ENCODE peak calls at places on chromosomes 1 and 21, in five cellular contexts. W is A549, D is GM12878, C is K562, T is HepG2. L is an unnamed sample.

GRCh38 chr1:176876966-176877515 is 287.5 kb downstream of the ASTN1 start:
- DNase-seq in W (no peak), D (no peak), C (peak), T (no peak), L (no peak)

GRCh38 chr1:159465191-159465603 is 25.7 kb downstream of the OR10J1 start:
- DNase-seq in W (no peak), D (no peak), C (no peak), T (no peak), L (no peak)

GRCh38 chr21:37704751-37705150 is 211.5 kb downstream of the KCNJ6 start:
- DNase-seq in W (no peak), D (no peak), C (no peak), T (no peak), L (no peak)

GRCh38 chr1:234769284-234769998 is 159.5 kb upstream of the IRF2BP2 start:
- DNase-seq in W (no peak), D (no peak), C (no peak), T (no peak), L (no peak)

GRCh38 chr21:45576838-45577737 is 34.8 kb upstream of the SLC19A1 start:
- DNase-seq in W (no peak), D (no peak), C (no peak), T (no peak), L (no peak)

GRCh38 chr1:183291802-183292515 is 105.9 kb downstream of the LAMC2 start:
- DNase-seq in W (no peak), D (no peak), C (no peak), T (no peak), L (no peak)

GRCh38 chr21:36640260-36641244 is 58.4 kb upstream of the SIM2 start:
- DNase-seq in W (no peak), D (no peak), C (no peak), T (no peak), L (peak)

GRCh38 chr1:181089017-181089776 is 697 bp downstream of the IER5 start:
- DNase-seq in W (no peak), D (no peak), C (peak), T (no peak), L (peak)

GRCh38 chr1:100703716-100704115 is 15.8 kb upstream of the VCAM1 start:
- DNase-seq in W (no peak), D (no peak), C (no peak), T (no peak), L (no peak)

GRCh38 chr1:54334996-54335395 is 71.2 kb downstream of the SSBP3 start:
- DNase-seq in W (no peak), D (no peak), C (no peak), T (no peak), L (no peak)

GRCh38 chr1:248810727-248811513 is 14.8 kb downstream of the SH3BP5L start:
- DNase-seq in W (no peak), D (no peak), C (no peak), T (no peak), L (peak)

GRCh38 chr1:246427611-246428010 is 79.5 kb downstream of the SMYD3 start:
- DNase-seq in W (no peak), D (no peak), C (no peak), T (no peak), L (peak)

GRCh38 chr1:246434335-246434734 is 72.7 kb downstream of the SMYD3 start:
- DNase-seq in W (no peak), D (no peak), C (no peak), T (no peak), L (no peak)

GRCh38 chr1:246425895-246426294 is 81.2 kb downstream of the SMYD3 start:
- DNase-seq in W (no peak), D (no peak), C (no peak), T (no peak), L (no peak)

GRCh38 chr1:246425139-246425794 is 81.8 kb downstream of the SMYD3 start:
- DNase-seq in W (no peak), D (no peak), C (peak), T (no peak), L (no peak)

DNA sequence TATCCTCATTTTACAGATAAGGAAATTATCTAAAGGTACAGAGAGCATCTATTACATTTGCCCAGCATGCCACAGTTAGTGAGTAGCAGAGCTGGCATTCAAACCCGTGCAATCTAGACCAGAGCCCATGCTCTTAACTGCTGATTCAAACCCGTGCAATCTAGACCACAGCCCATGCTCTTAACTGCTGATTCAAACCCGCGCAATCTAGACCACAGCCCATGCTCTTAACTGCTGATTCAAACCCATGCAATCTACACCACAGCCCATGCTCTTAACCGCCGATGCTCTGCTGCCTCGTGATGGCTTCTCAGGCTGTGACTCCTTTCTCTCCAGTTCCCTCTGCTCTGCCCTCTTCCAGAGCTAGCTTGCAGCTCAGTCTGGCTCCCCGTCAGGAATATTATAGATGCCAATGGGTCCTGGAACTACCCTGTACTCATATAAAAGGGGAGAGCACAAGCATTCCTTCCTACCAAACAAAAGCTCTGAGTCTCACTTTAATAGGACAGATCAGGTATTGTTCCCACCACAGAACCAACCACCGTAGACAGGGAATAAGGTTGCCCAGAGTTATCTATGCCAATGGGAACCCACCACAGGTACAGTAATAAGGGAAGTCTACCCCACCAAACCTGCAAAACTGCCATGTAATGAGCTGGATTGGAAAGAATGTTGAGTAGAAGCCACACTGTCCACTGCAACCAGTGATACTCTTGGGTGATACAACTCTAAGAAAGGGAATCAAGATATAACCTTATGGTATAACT is 78.4 kb downstream of the SMYD3 start:
- DNase-seq in W (no peak), D (peak), C (peak), T (no peak), L (peak)
- TF ChIP-seq MAX in W (no peak), D (no peak), C (peak), T (no peak), L (peak)

GRCh38 chr1:41640756-41641482 is 156.4 kb upstream of the EDN2 start:
- DNase-seq in W (no peak), D (no peak), C (no peak), T (no peak), L (no peak)

GRCh38 chr1:41641483-41641829 is 157.0 kb upstream of the EDN2 start:
- DNase-seq in W (no peak), D (peak), C (no peak), T (no peak), L (no peak)

GRCh38 chr1:41640141-41640751 is 155.8 kb upstream of the EDN2 start:
- DNase-seq in W (no peak), D (no peak), C (no peak), T (no peak), L (no peak)

GRCh38 chr1:41638086-41639024 is 153.9 kb upstream of the EDN2 start:
- DNase-seq in W (no peak), D (no peak), C (no peak), T (no peak), L (no peak)

GRCh38 chr1:41639332-41639936 is 155.0 kb upstream of the EDN2 start:
- DNase-seq in W (no peak), D (no peak), C (peak), T (no peak), L (no peak)
- TF ChIP-seq MYC in W (no peak), D (no peak), C (no peak), T (no peak), L (no peak)

DNA sequence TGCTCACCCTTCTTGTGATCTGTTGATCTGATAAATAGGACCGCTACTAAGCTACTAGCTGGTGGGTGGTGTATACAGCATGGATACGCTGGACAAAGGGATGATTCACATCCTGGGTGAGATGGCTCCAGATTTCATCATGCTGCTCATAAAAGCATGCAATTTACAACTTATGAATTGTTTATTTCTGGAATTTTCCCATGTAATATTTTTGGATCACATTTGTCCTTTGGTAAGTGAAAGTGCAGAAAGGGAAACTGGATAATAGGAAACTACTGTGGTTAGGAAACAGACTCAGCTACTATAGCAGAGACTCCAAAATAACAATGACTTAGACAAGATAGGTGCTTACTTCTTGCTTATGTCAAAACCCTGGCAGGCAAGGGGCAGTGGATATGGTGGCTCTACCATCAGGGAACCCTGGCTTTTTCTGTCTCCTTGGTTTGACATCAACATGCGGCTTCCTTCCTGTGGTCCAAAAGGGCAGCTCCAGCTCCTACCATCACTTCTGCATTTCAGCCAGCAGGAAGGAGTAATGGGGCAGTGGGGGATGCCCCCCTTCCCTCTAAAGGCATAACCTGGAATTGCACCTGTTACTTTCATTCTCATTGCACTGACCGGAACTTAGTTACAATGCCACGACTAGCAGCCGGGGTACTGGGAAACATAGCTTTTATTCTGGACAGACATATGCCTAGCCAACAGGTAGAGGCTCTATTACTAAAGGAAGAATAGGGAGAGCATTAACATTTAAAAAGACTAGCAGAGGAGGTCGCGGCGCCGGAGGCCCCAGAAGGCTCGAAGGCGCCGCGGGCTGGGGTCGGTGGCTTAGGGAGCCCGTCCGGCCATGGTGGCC is 13.8 kb upstream of the AK2 start:
- DNase-seq in W (peak), D (no peak), C (peak), T (peak), L (peak)
- TF ChIP-seq CTCF in W (no peak), D (no peak), C (peak), T (peak), L (peak)

DNA sequence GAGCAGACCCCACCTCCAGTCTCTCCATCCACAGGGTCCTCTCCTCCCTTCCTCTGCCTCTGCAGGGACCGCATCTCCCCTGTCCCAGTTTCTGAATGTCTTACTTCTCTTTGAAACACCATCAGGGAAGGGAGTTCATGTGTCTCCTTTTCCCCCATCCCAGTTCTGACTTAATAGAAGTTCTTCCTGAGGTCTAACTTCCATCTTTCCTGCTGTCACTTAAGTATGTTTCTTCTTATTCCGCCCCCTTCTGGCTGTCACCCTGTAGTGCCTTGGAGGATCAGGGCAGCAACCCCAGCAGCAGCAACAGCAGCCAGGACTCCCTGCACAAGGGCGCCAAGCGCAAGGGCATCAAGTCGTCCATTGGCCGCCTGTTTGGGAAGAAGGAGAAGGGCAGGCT is 29.3 kb downstream of the MYOG start:
- DNase-seq in W (no peak), D (no peak), C (peak), T (no peak), L (no peak)
- TF ChIP-seq MAX in W (no peak), D (no peak), C (peak), T (no peak), L (no peak)

GRCh38 chr1:59142663-59143487 is 154.0 kb upstream of the FGGY start:
- DNase-seq in W (peak), D (no peak), C (no peak), T (peak), L (peak)

GRCh38 chr1:59144959-59145358 is 151.9 kb upstream of the FGGY start:
- DNase-seq in W (no peak), D (no peak), C (no peak), T (no peak), L (no peak)

GRCh38 chr1:59141267-59141863 is 155.5 kb upstream of the FGGY start:
- DNase-seq in W (no peak), D (no peak), C (no peak), T (no peak), L (no peak)

GRCh38 chr1:59146056-59146455 is 150.8 kb upstream of the FGGY start:
- DNase-seq in W (no peak), D (no peak), C (no peak), T (no peak), L (no peak)

GRCh38 chr1:59143824-59144223 is 153.1 kb upstream of the FGGY start:
- DNase-seq in W (no peak), D (no peak), C (no peak), T (no peak), L (no peak)
- TF ChIP-seq MYC in W (no peak), D (no peak), C (no peak), T (no peak), L (no peak)

GRCh38 chr1:23915470-23915869 is 2.3 kb upstream of the CNR2 start:
- DNase-seq in W (no peak), D (no peak), C (peak), T (no peak), L (no peak)
- TF ChIP-seq CTCF in W (no peak), D (no peak), C (no peak), T (no peak), L (no peak)